ENCODE peak calls at places on chromosomes 1 and 21, in nine cellular contexts. Z is esophagus squamous epithelium, Q is IMR-90, N is bronchial epithelial cell, M is uterus, L is suprapubic skin, V is foreskin keratinocyte, B is endothelial cell of umbilical vein, D is lung. G is an unnamed sample. For H3K27me3, the result is how much of the 10 kb centered on the place peaks cover.

GRCh38 chr1:39213511-39214002 is 9.1 kb downstream of the MACF1 start:
- DNase-seq in M (no peak), V (peak), D (no peak), L (no peak), Q (peak), B (peak), N (peak), Z (no peak), G (no peak)

GRCh38 chr1:207828485-207829158 is 76.8 kb downstream of the CD46 start:
- DNase-seq in B (peak), Q (peak), Z (no peak), M (peak), V (peak), D (peak), L (no peak), N (peak), G (no peak)

GRCh38 chr1:19730793-19731192 is 66.1 kb downstream of the HTR6 start:
- DNase-seq in B (no peak), V (no peak), L (no peak), M (no peak), Q (no peak), D (no peak), Z (no peak), N (no peak), G (no peak)

GRCh38 chr1:230899845-230900251 is 31.5 kb upstream of the C1orf198 start:
- DNase-seq in N (no peak), B (no peak), V (no peak), L (no peak), Z (no peak), M (no peak), Q (peak), D (no peak), G (no peak)

GRCh38 chr1:193406901-193407300 is 220.5 kb upstream of the B3GALT2 start:
- DNase-seq in L (no peak), Z (no peak), D (no peak), M (no peak), B (peak), V (peak), Q (peak), N (peak), G (no peak)

GRCh38 chr1:223538921-223539445 is 126.5 kb downstream of the CAPN8 start:
- DNase-seq in Z (no peak), N (no peak), M (no peak), L (no peak), B (no peak), V (no peak), D (no peak), Q (no peak), G (no peak)

GRCh38 chr1:52917156-52917555 is 4.4 kb downstream of the ECHDC2 start:
- DNase-seq in L (no peak), Q (no peak), M (no peak), Z (no peak), N (no peak), B (no peak), D (no peak), V (no peak), G (no peak)

GRCh38 chr1:89487972-89488371 is 36.7 kb upstream of the LRRC8B start:
- DNase-seq in D (no peak), V (no peak), B (no peak), L (no peak), Q (no peak), M (no peak), N (no peak), Z (no peak), G (no peak)

GRCh38 chr21:35529141-35529863 is 480.2 kb upstream of the RUNX1 start:
- DNase-seq in Z (no peak), B (no peak), V (no peak), Q (peak), M (no peak), D (no peak), L (no peak), N (peak), G (no peak)

GRCh38 chr1:205535096-205535495 is 30.6 kb downstream of the CDK18 start:
- DNase-seq in D (no peak), N (no peak), B (no peak), Z (no peak), V (no peak), L (peak), M (no peak), Q (no peak), G (no peak)

GRCh38 chr1:19384772-19385187 is 72.7 kb downstream of the SLC66A1 start:
- DNase-seq in V (no peak), N (no peak), L (no peak), Q (no peak), D (no peak), Z (no peak), B (no peak), M (no peak), G (no peak)

GRCh38 chr1:52659356-52659755 is 26.4 kb downstream of the SHISAL2A start:
- DNase-seq in B (no peak), Q (no peak), M (no peak), V (peak), L (no peak), D (no peak), N (peak), Z (no peak), G (no peak)

GRCh38 chr1:235287208-235287882 is 40.6 kb downstream of the ARID4B start:
- DNase-seq in N (no peak), M (no peak), Z (no peak), Q (no peak), V (no peak), D (no peak), B (no peak), L (no peak), G (no peak)

GRCh38 chr21:31566061-31566460 is 93.4 kb upstream of the SOD1 start:
- DNase-seq in B (no peak), D (no peak), Q (no peak), M (no peak), Z (no peak), N (no peak), V (no peak), L (no peak), G (no peak)

GRCh38 chr1:23995431-23995837 is 15.3 kb upstream of the SRSF10 start:
- DNase-seq in N (no peak), M (no peak), L (no peak), Q (peak), Z (no peak), V (no peak), B (no peak), D (no peak), G (no peak)

GRCh38 chr1:28129150-28129549 is 40.7 kb upstream of the EYA3 start:
- DNase-seq in N (peak), L (no peak), V (peak), Q (peak), Z (no peak), D (no peak), M (no peak), B (no peak), G (peak)

GRCh38 chr1:218425647-218426342 is 80.7 kb downstream of the TGFB2 start:
- DNase-seq in Q (peak), L (no peak), Z (no peak), M (no peak), V (peak), D (no peak), B (no peak), N (peak), G (no peak)

GRCh38 chr1:225519166-225519863 is 91.5 kb upstream of the LBR start:
- DNase-seq in Q (peak), B (no peak), V (no peak), D (no peak), N (no peak), M (no peak), Z (no peak), L (no peak), G (no peak)

GRCh38 chr1:229843627-229844238 is 217.7 kb downstream of the URB2 start:
- DNase-seq in Q (no peak), V (peak), L (no peak), Z (no peak), B (no peak), N (peak), M (peak), D (no peak), G (no peak)

GRCh38 chr1:234486858-234487830 is 8.2 kb upstream of the TARBP1 start:
- DNase-seq in N (peak), V (peak), Z (no peak), Q (peak), M (peak), B (peak), D (no peak), L (no peak), G (no peak)

GRCh38 chr1:195745170-195746009 is 862.9 kb downstream of the KCNT2 start:
- DNase-seq in D (no peak), V (peak), N (peak), Q (peak), M (no peak), Z (no peak), L (no peak), B (no peak), G (no peak)

GRCh38 chr1:229199892-229200291 is 71.0 kb upstream of the RAB4A start:
- DNase-seq in L (no peak), Q (no peak), Z (no peak), D (no peak), B (no peak), M (no peak), V (no peak), N (no peak), G (no peak)

GRCh38 chr1:7948950-7949349 is 8.3 kb upstream of the TNFRSF9 start:
- DNase-seq in B (no peak), L (no peak), V (peak), M (no peak), N (peak), Q (peak), D (no peak), Z (no peak), G (no peak)

GRCh38 chr1:11600901-11601300 is 53.3 kb downstream of the FBXO2 start:
- DNase-seq in Q (no peak), B (no peak), V (no peak), N (no peak), D (no peak), M (no peak), L (no peak), Z (no peak), G (no peak)

GRCh38 chr1:109980324-109981127 is 4.0 kb upstream of the AHCYL1 start:
- DNase-seq in L (no peak), N (peak), Q (no peak), Z (no peak), M (no peak), V (no peak), B (no peak), D (no peak), G (no peak)

GRCh38 chr1:26923711-26924110 is 2.2 kb downstream of the NUDC start:
- DNase-seq in Z (no peak), M (no peak), N (peak), Q (peak), B (peak), L (no peak), D (no peak), V (no peak), G (no peak)
- H3K27me3 ChIP-seq in Z (under half), M (under half), N (under half), Q (under half), B (under half), L (under half), D (under half), V (under half), G (under half)

DNA sequence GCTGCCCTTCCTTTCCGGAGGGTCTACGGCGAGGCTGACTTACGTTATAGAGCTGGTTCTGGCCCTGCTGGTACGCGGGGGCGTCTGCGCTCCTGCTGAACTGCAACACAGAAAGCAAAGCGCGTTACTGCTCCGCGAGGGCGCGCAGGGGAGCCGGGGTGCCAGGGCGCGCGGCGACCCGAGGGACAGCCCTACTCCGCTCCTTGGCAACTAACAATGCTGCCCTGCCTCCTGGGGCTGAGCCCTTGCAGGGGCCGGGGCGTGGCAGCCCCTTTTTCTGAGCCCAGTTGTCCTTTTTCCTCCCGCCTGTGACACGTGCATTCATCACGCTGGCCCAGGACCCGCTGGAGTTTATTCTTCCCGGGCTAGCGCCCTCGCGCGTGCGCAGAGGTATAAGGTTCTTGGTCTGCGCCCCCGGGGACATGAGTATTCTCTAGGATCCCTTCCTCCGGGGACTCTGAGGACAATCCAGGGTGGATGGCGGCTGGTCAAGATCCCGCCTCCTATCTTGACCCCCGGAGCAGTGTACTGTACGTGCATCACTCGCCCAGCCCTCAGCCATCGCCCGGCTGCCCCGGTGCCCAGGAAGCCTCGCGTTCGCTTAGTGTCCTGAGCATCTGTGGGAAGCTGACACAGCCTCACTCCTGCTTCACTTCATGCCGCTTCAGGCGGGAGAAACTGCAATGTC is 78.9 kb downstream of the CD247 start:
- DNase-seq in Q (peak), V (no peak), B (peak), L (peak), Z (no peak), M (no peak), N (peak), D (no peak), G (no peak)
- TF ChIP-seq CTCF in Q (peak), V (peak), B (no peak), L (no peak), Z (no peak), M (peak), N (peak), D (no peak), G (no peak)

GRCh38 chr1:152110860-152111514 is 4.3 kb downstream of the TCHH start:
- DNase-seq in L (peak), B (peak), V (peak), N (peak), D (no peak), M (no peak), Z (no peak), Q (peak), G (peak)

GRCh38 chr1:152110365-152110859 is 4.8 kb downstream of the TCHH start:
- DNase-seq in B (peak), Q (peak), N (peak), L (no peak), M (no peak), V (peak), Z (no peak), D (no peak), G (peak)

GRCh38 chr1:152112885-152113432 is 2.3 kb downstream of the TCHH start:
- DNase-seq in Q (no peak), D (no peak), V (peak), L (no peak), M (no peak), Z (no peak), N (no peak), B (no peak), G (no peak)

GRCh38 chr1:152111515-152111968 is 3.7 kb downstream of the TCHH start:
- DNase-seq in Z (no peak), B (peak), V (no peak), D (no peak), Q (peak), L (no peak), N (no peak), M (no peak), G (peak)

GRCh38 chr1:152112101-152112884 is 3.0 kb downstream of the TCHH start:
- DNase-seq in Q (peak), Z (no peak), D (no peak), M (no peak), B (peak), N (no peak), V (peak), L (no peak), G (no peak)
- H3K27me3 ChIP-seq in Q (half or more), Z (under half), D (under half), M (under half), B (half or more), N (half or more), V (half or more), L (half or more), G (half or more)

GRCh38 chr21:42319368-42319767 is 4.2 kb upstream of the TFF3 start:
- DNase-seq in M (peak), N (no peak), L (no peak), Z (no peak), V (no peak), Q (no peak), D (no peak), B (no peak), G (no peak)

GRCh38 chr21:42321231-42321630 is 6.0 kb upstream of the TFF3 start:
- DNase-seq in L (no peak), V (no peak), Z (no peak), B (no peak), M (no peak), D (no peak), Q (no peak), N (no peak), G (no peak)

GRCh38 chr21:42321845-42322244 is 6.6 kb upstream of the TFF3 start:
- DNase-seq in M (no peak), D (no peak), V (no peak), L (no peak), Q (no peak), N (no peak), B (no peak), Z (no peak), G (no peak)

GRCh38 chr21:42320791-42321190 is 5.6 kb upstream of the TFF3 start:
- DNase-seq in L (no peak), M (no peak), D (no peak), V (no peak), Z (no peak), Q (no peak), B (no peak), N (no peak), G (no peak)

DNA sequence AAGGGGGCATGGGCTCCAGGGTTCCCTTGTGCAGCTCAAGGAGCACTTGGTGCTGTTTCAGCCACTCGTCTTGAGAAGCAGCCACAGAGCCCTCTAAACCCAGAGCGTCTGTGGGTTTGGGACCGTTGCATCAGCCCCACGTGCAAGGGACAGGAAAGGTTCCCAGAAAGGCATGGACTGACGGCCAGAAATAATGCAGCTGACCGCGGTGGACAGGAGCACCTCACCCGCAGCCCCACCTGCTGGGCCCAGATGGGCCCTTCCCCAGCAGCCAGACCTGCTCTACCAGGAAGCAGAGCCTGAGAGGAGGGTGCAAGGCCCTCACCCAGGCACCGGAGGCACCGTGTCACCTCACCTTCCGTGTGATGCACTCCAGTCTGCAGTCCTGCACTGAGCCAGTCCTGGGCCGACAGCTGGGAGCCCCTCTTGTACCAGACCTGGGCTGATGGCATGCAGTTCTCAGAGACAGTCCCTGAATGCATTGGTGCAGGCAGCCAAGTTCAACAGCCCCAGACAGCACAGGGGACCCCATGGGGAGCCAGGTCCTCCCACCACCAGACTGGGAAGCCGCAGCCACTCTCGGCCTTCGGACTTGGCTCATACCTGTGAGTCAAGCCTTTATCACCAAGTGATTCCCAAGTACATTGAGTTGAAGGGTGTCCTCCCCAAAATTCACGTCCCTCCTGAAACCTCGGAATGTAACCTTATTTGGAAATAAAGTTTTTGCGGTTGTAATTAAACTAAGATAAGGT is 4.8 kb upstream of the TFF3 start:
- DNase-seq in B (no peak), N (no peak), V (no peak), D (no peak), Z (no peak), L (no peak), Q (no peak), M (peak), G (no peak)
- TF ChIP-seq CTCF in B (no peak), N (no peak), V (no peak), D (no peak), Z (no peak), L (no peak), Q (no peak), M (no peak), G (no peak)

GRCh38 chr1:26970810-26971209 is 10.5 kb upstream of the KDF1 start:
- DNase-seq in N (peak), M (no peak), B (no peak), V (peak), D (no peak), Q (no peak), L (no peak), Z (no peak), G (no peak)

GRCh38 chr1:26961826-26962225 is 1.6 kb upstream of the KDF1 start:
- DNase-seq in B (peak), M (no peak), Q (peak), L (no peak), Z (no peak), D (no peak), V (peak), N (peak), G (no peak)

GRCh38 chr1:26960625-26960966 is 328 bp upstream of the KDF1 start:
- DNase-seq in L (no peak), N (no peak), V (no peak), D (no peak), B (no peak), Q (no peak), Z (no peak), M (no peak), G (no peak)

GRCh38 chr1:26965213-26965612 is 4.9 kb upstream of the KDF1 start:
- DNase-seq in Q (no peak), B (no peak), N (no peak), M (no peak), D (no peak), Z (no peak), L (no peak), V (no peak), G (no peak)

DNA sequence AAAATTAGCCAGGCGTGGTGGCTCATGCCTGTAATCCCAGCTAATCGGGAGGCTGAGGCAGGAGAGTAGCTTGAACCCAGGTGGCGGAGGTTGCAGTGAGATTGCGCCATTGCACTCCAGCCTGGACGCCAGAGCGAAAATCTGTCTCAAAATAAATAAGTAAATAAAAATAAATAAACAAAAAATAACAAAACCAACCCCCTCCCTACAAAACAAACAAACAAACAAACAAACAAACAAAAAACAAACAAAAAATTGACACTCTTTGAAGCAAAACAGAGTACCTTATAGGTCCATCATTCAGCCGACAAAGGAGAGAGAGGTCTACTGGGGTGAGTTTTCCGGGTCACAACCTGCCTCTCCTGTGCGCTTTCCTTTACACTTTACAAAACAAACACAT is 5.4 kb upstream of the KDF1 start:
- DNase-seq in B (no peak), V (no peak), L (no peak), N (no peak), Z (no peak), D (no peak), M (no peak), Q (no peak), G (no peak)
- H3K27me3 ChIP-seq in B (under half), V (under half), L (under half), N (under half), Z (under half), D (under half), M (under half), Q (under half), G (under half)

DNA sequence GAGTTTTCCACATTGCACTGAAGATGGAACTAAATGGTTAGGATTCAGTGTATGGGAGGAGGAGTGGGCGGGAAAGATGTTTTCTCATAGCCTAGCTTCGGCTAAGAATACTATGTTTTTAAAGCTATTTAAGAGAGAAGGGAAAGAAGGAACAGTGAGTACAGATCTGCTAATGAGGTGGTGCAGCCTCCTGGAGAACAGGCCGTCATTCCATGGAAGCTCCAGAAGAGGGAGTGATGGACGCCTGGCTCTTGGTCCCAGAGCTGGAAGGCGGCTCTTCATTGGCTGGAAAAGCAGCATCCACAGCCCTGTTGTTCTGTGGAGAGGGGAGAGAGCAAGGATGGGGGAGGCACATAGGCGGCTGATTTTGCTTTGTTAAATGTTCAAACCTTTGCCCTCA is 6.9 kb downstream of the CAMK1G start:
- DNase-seq in L (no peak), M (no peak), N (no peak), D (no peak), Z (no peak), Q (no peak), V (no peak), B (peak), G (no peak)
- TF ChIP-seq CTCF in L (no peak), M (no peak), N (peak), D (no peak), Z (no peak), Q (peak), V (no peak), B (peak), G (no peak)